ENCODE peak calls at places on chromosomes 7 and 10, in six cellular contexts. T, J, Y, N, L and B are unnamed samples.

GRCh38 chr7:17275749-17276671 is 22.4 kb upstream of the AHR start:
- DNase-seq in T (no peak), J (no peak), Y (no peak), N (peak), L (no peak), B (no peak)

GRCh38 chr10:43119416-43120115 is 18.7 kb upstream of the CSGALNACT2 start:
- DNase-seq in T (no peak), J (no peak), Y (no peak), N (no peak), L (no peak), B (no peak)

GRCh38 chr7:131431289-131431688 is 103.6 kb downstream of the MKLN1 start:
- DNase-seq in T (no peak), J (no peak), Y (no peak), N (peak), L (no peak), B (no peak)

GRCh38 chr7:143408247-143408685 is 390 bp downstream of the EPHA1 start:
- DNase-seq in T (peak), J (no peak), Y (no peak), N (no peak), L (peak), B (no peak)

GRCh38 chr7:43758029-43758860 is at the start of gene BLVRA:
- DNase-seq in T (peak), J (peak), Y (peak), N (peak), L (peak), B (peak)

GRCh38 chr7:117673839-117674238 is 194.0 kb downstream of the CFTR start:
- DNase-seq in T (no peak), J (no peak), Y (no peak), N (peak), L (no peak), B (no peak)

GRCh38 chr7:96211954-96212353 is 109.9 kb downstream of the SLC25A13 start:
- DNase-seq in T (no peak), J (no peak), Y (no peak), N (no peak), L (no peak), B (no peak)

GRCh38 chr7:14191686-14192098 is 202.2 kb upstream of the ETV1 start:
- DNase-seq in T (no peak), J (no peak), Y (no peak), N (no peak), L (no peak), B (no peak)

GRCh38 chr7:157434701-157435100 is 97.9 kb downstream of the DNAJB6 start:
- DNase-seq in T (no peak), J (no peak), Y (no peak), N (no peak), L (no peak), B (no peak)

GRCh38 chr7:141522657-141523342 is 28.4 kb upstream of the AGK start:
- DNase-seq in T (no peak), J (no peak), Y (no peak), N (no peak), L (no peak), B (no peak)

GRCh38 chr10:31707578-31708411 is 220.8 kb downstream of the ARHGAP12 start:
- DNase-seq in T (no peak), J (no peak), Y (peak), N (no peak), L (peak), B (peak)

GRCh38 chr7:99191869-99192596 is 15.9 kb downstream of the KPNA7 start:
- DNase-seq in T (no peak), J (no peak), Y (no peak), N (no peak), L (no peak), B (no peak)

GRCh38 chr7:44223362-44224114 is 22.8 kb downstream of the YKT6 start:
- DNase-seq in T (no peak), J (no peak), Y (no peak), N (no peak), L (no peak), B (no peak)

GRCh38 chr10:25758041-25758457 is 176.0 kb upstream of the MYO3A start:
- DNase-seq in T (peak), J (no peak), Y (peak), N (peak), L (peak), B (peak)

GRCh38 chr7:116809636-116810266 is 52.6 kb upstream of the CAPZA2 start:
- DNase-seq in T (peak), J (no peak), Y (peak), N (peak), L (peak), B (peak)

GRCh38 chr10:128080641-128081040 is 45.6 kb downstream of the MKI67 start:
- DNase-seq in T (no peak), J (no peak), Y (no peak), N (no peak), L (no peak), B (no peak)

GRCh38 chr10:42985436-42986316 is 91.2 kb upstream of the RET start:
- DNase-seq in T (no peak), J (no peak), Y (no peak), N (no peak), L (no peak), B (no peak)

GRCh38 chr10:22229756-22230330 is 12.0 kb upstream of the EBLN1 start:
- DNase-seq in T (no peak), J (no peak), Y (no peak), N (no peak), L (no peak), B (no peak)

GRCh38 chr10:29519670-29520069 is 115.1 kb downstream of the SVIL start:
- DNase-seq in T (no peak), J (no peak), Y (no peak), N (no peak), L (no peak), B (no peak)

GRCh38 chr7:34339061-34339526 is 318.9 kb upstream of the NPSR1 start:
- DNase-seq in T (no peak), J (no peak), Y (no peak), N (peak), L (no peak), B (no peak)

GRCh38 chr7:102874166-102874829 is 38.5 kb upstream of the LRRC17 start:
- DNase-seq in T (no peak), J (no peak), Y (no peak), N (peak), L (no peak), B (no peak)

GRCh38 chr10:60069311-60069710 is 163.0 kb upstream of the CCDC6 start:
- DNase-seq in T (no peak), J (no peak), Y (no peak), N (no peak), L (no peak), B (no peak)

GRCh38 chr10:95176101-95176500 is 17.9 kb upstream of the ACSM6 start:
- DNase-seq in T (no peak), J (no peak), Y (no peak), N (no peak), L (no peak), B (no peak)
- TF ChIP-seq CTCF in T (peak), J (no peak), Y (no peak), N (peak), L (no peak), B (no peak)

DNA sequence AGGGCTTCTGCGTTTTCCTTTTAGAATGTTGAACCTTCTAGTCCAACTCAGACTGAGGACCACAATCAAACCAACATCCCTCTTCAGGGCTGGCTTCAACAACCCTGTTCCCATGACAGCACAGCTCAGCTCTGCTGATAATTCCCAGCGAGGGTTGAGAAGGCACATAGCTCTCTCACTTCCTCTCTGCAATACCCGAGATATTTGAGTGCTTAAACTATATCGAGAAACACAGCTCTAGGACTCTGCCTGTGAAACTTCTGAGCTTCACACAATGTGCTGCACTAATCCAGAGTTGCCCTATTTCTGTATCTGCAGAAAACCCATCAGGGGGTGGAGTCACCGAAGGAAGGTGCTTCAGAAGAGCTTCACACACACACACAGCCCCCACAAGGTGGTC is 1.6 kb upstream of the ADARB2 start:
- DNase-seq in T (no peak), J (no peak), Y (no peak), N (no peak), L (no peak), B (no peak)
- TF ChIP-seq CTCF in T (no peak), J (no peak), Y (no peak), N (no peak), L (no peak), B (no peak)

DNA sequence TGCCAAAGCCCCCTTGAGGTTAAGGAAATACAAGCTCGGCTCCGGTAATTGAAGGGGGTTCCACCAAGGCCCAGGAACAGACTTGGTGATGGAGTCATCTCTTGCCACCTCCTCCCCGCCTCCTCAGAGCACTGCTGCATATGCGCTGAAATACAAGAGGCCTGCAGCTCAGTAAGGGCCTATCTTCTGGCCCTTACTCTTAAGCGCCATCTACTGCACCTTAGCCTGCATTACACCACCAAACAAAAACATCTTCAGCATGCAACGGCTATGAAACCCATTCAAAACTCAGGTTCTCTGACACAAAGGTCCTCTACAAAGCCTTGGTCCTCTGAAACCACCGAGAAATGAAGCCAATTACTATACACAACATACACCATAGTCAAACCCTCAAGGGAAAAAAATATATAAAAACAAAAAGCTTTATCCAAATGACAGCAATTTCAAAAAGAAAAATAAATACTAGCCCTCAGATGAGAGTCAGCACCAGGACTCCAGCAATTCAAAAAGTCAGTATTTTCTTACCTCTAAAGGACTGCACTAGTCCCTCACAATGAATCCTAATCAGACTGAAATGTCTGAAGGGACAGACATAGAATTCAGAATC is 176.8 kb upstream of the TBX20 start:
- DNase-seq in T (peak), J (no peak), Y (no peak), N (peak), L (no peak), B (no peak)
- TF ChIP-seq CTCF in T (peak), J (no peak), Y (peak), N (no peak), L (peak), B (peak)

DNA sequence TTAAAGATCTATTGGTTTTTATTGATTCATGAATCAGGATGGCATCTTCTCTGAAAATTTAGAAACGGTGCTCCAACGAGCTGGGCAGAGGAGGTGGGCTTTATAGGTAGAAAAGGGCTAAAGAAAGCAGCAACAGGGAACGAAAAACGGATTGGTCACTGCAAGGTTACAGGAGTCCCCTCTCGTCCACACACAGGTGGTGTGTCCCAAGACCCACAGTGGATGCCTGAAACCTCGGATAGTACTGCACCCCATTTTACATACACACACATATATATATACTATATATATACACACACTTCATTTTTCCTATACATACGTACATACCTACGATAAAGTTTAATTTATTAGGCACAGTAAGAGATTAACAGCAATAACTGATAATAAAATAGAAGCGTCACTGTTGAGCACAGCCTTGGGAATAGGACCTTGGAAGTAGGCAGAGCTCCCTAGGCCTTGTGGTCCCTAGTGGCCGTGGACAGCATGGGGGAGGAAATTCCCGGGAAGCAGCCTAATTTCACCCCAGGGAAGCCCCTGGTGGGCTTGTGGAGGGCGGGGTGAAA is 737 bp upstream of the NUB1 start:
- DNase-seq in T (no peak), J (no peak), Y (no peak), N (no peak), L (no peak), B (no peak)
- TF ChIP-seq CTCF in T (no peak), J (no peak), Y (no peak), N (no peak), L (no peak), B (no peak)

DNA sequence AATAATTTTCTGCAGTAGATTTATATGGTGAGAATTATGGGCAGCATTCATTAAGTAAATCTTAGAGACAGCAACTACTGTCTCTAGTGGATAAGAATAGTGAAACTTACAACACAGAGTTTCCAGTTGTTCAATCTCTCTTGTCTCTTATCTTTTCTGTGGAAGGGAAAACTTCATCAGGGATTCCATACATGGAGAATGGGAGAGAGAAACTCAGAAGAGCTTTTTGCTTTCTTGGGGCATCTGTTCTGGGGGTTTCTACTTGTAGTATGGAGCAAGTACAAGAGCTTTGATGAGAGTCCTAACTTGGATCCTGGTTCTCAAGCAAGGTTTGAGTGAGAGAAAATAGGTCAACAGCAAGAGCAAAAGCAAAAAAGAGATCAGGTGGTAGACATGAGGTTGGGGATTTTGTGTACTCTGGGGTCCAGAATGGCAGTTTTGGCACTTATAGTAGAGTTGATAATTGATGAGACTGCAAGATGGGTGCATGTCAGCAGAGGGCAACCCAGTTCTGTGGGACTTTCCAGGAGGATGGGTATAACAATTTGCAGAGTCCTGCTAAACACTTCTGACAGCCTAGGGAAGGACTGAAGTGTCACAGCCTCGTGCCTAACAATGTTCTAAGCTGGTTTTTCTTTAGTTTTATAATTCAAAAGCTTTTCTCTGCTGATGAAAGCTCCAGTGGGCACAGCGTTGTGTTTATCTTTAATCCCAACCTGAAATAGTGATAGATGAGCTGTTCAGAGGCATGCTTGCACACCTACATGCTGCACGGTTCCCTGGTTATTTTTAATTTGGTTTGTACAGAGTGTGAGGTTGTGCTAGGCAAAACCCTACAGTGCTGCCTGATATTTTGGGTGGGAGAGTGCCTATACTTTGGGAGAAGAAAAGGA is 32.0 kb upstream of the STRIP2 start:
- DNase-seq in T (no peak), J (no peak), Y (no peak), N (peak), L (no peak), B (no peak)
- TF ChIP-seq CTCF in T (peak), J (no peak), Y (no peak), N (peak), L (no peak), B (no peak)